ENCODE peak calls at places on chromosome 5, in ten cellular contexts. G, L, K, B, J, Q, W, C, M and O are unnamed samples.
A peak's percentile ranks its signal among the peaks of the same experiment; 100 is the strongest.

GRCh38 chr5:139149477-139150199 is 48.5 kb downstream of the SIL1 start:
- DNase-seq in J (no peak), G (no peak), C (peak; percentile 44), B (no peak), K (no peak), L (no peak), M (no peak), Q (no peak), W (no peak), O (no peak)

GRCh38 chr5:83595217-83595616 is 123.7 kb downstream of the VCAN start:
- DNase-seq in K (no peak), W (no peak), G (no peak), C (no peak), M (no peak), Q (no peak), J (no peak), B (no peak), L (no peak), O (no peak)

GRCh38 chr5:39519566-39520231 is 94.9 kb upstream of the DAB2 start:
- DNase-seq in M (no peak), C (peak; percentile 93), W (no peak), L (no peak), J (no peak), G (no peak), B (no peak), K (no peak), Q (no peak), O (no peak)

GRCh38 chr5:95673076-95673475 is 9.7 kb downstream of the SPATA9 start:
- DNase-seq in Q (no peak), B (no peak), L (no peak), M (no peak), K (no peak), W (no peak), C (peak; percentile 75), G (no peak), J (no peak), O (no peak)

GRCh38 chr5:146301666-146302065 is 37.0 kb upstream of the POU4F3 start:
- DNase-seq in B (no peak), K (no peak), Q (no peak), G (no peak), W (no peak), J (no peak), M (no peak), C (peak; percentile 11), L (no peak), O (no peak)

GRCh38 chr5:10539685-10539998 is 24.2 kb upstream of the ANKRD33B start:
- DNase-seq in B (no peak), L (no peak), C (peak; percentile 90), G (no peak), W (no peak), M (no peak), J (no peak), K (no peak), Q (no peak), O (no peak)

GRCh38 chr5:178080618-178081410 is 32.5 kb upstream of the N4BP3 start:
- DNase-seq in K (no peak), L (no peak), W (no peak), M (no peak), G (no peak), C (no peak), J (peak; percentile 75), Q (no peak), B (no peak), O (no peak)

GRCh38 chr5:178131446-178131996 is 707 bp downstream of the RMND5B start:
- DNase-seq in K (no peak), J (no peak), G (no peak), M (no peak), L (no peak), C (no peak), W (peak; percentile 55), Q (no peak), B (no peak), O (no peak)

GRCh38 chr5:138676556-138677193 is 76.5 kb upstream of the CTNNA1 start:
- DNase-seq in L (no peak), J (no peak), G (no peak), Q (no peak), K (no peak), W (no peak), C (no peak), M (no peak), B (no peak), O (no peak)

GRCh38 chr5:52841114-52841513 is 53.4 kb downstream of the ITGA1 start:
- DNase-seq in W (no peak), M (no peak), B (no peak), J (no peak), C (no peak), G (no peak), L (no peak), Q (no peak), K (no peak), O (no peak)

GRCh38 chr5:51202161-51202560 is 181.1 kb upstream of the ISL1 start:
- DNase-seq in M (no peak), G (no peak), K (no peak), W (no peak), Q (no peak), L (no peak), C (no peak), J (no peak), B (no peak), O (no peak)

GRCh38 chr5:54415896-54416640 is 39.4 kb upstream of the HSPB3 start:
- DNase-seq in K (no peak), J (no peak), C (no peak), B (no peak), Q (no peak), M (no peak), G (no peak), W (peak; percentile 73), L (no peak), O (no peak)

GRCh38 chr5:61578858-61579503 is 246.9 kb downstream of the ZSWIM6 start:
- DNase-seq in J (no peak), K (no peak), Q (no peak), B (no peak), C (no peak), M (no peak), L (no peak), W (no peak), G (no peak), O (no peak)

DNA sequence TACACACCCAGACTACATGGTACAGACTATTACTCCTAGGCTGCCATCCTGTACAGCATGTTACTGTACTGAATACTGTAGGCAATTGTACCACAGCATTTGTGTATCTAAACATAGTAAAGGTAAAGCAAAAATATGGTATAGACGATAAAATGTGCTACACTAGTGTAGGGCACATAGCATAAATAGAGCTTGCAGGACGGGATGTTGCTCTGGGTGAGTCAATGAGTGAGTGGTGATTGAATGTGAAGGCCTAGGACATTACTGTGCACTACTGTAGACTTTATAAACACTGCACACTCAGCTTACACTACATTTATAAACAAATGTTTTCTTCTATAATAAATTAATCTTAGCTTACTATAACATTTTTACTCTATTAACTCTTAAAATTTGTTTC is 25.6 kb downstream of the ANKRD55 start:
- DNase-seq in B (no peak), C (no peak), G (no peak), M (no peak), W (no peak), L (no peak), K (no peak), J (no peak), Q (no peak), O (no peak)
- TF ChIP-seq CTCF in B (no peak), C (no peak), G (no peak), M (no peak), W (no peak), L (no peak), K (no peak), J (no peak), Q (no peak), O (no peak)

GRCh38 chr5:125835293-125836172 is 587.7 kb upstream of the GRAMD2B start:
- DNase-seq in B (peak; percentile 32), Q (peak; percentile 8), K (no peak), C (no peak), J (no peak), W (peak; percentile 87), G (peak; percentile 62), M (peak; percentile 35), L (peak; percentile 37), O (peak; percentile 45)
- TF ChIP-seq CTCF in B (peak; percentile 64), Q (peak; percentile 23), K (peak; percentile 59), C (peak; percentile 23), J (peak; percentile 64), W (peak; percentile 86), G (peak; percentile 44), M (peak; percentile 76), L (no peak), O (peak; percentile 69)

DNA sequence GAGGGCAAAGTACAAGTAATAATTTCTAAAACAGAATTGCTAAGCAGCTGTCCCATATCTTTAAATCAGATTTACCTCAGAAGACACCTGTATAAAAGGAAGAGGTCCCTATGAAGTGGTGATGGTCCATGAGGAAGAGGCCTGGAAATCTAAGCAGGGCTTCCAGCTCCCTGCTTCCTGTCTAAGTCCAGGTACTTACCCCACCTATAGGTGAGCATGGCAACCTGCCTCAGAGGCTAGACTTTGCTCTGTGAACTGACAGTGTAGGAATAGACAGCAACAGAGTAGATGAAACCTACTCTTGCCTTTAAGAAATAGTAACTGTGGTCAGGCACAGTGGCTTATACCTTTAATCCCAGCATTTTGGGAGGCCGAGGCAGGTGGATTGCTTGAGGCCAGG is 55.8 kb upstream of the ARRDC3 start:
- DNase-seq in M (no peak), Q (no peak), B (no peak), K (no peak), L (no peak), C (no peak), G (peak; percentile 29), W (peak; percentile 68), J (no peak), O (no peak)
- TF ChIP-seq CTCF in M (no peak), Q (no peak), B (no peak), K (no peak), L (no peak), C (no peak), G (no peak), W (peak; percentile 72), J (no peak), O (no peak)

GRCh38 chr5:140868721-140869554 is at the start of gene PCDHA11:
- DNase-seq in G (no peak), M (no peak), L (no peak), C (no peak), W (peak; percentile 79), J (no peak), Q (no peak), B (no peak), K (no peak), O (no peak)
- TF ChIP-seq CTCF in G (no peak), M (peak; percentile 56), L (no peak), C (peak; percentile 24), W (peak; percentile 80), J (no peak), Q (no peak), B (no peak), K (no peak), O (no peak)

GRCh38 chr5:141403387-141403786 is 809 bp downstream of the PCDHGA9 start:
- DNase-seq in J (no peak), B (no peak), G (no peak), L (no peak), W (peak; percentile 22), C (no peak), K (no peak), M (no peak), Q (no peak), O (no peak)

GRCh38 chr5:141398608-141399007 is 861 bp downstream of the PCDHGB5 start:
- DNase-seq in K (no peak), M (no peak), W (no peak), Q (no peak), L (no peak), B (no peak), C (no peak), G (no peak), J (no peak), O (no peak)

GRCh38 chr5:141399555-141400258 is 2.0 kb downstream of the PCDHGB5 start:
- DNase-seq in K (no peak), C (no peak), Q (no peak), L (no peak), J (no peak), G (no peak), W (no peak), B (no peak), M (no peak), O (no peak)

GRCh38 chr5:141402553-141403328 is at the start of gene PCDHGA9:
- DNase-seq in C (peak; percentile 41), L (no peak), Q (no peak), J (no peak), G (no peak), K (no peak), B (no peak), W (peak; percentile 46), M (peak; percentile 14), O (no peak)
- TF ChIP-seq CTCF in C (peak; percentile 50), L (no peak), Q (peak; percentile 15), J (no peak), G (no peak), K (no peak), B (peak; percentile 9), W (no peak), M (peak; percentile 51), O (no peak)